ENCODE peak calls at places on chromosomes 11 and 22, in ten cellular contexts. Q, G, U, W, E, P, M, L, R and D are unnamed samples.

GRCh38 chr11:88849368-88849767 is 216.4 kb downstream of the GRM5 start:
- DNase-seq in Q (no peak), G (no peak), U (no peak), W (peak), E (peak), P (no peak), M (no peak), L (peak), R (peak), D (no peak)

GRCh38 chr11:106384429-106384828 is 307.0 kb downstream of the AASDHPPT start:
- DNase-seq in Q (no peak), G (no peak), U (no peak), W (no peak), E (no peak), P (no peak), M (no peak), L (no peak), R (no peak), D (no peak)

GRCh38 chr11:129694966-129695365 is 120.7 kb upstream of the TMEM45B start:
- DNase-seq in Q (no peak), G (no peak), U (no peak), W (no peak), E (peak), P (no peak), M (no peak), L (no peak), R (no peak), D (no peak)

GRCh38 chr11:128379587-128380279 is 207.6 kb downstream of the ETS1 start:
- DNase-seq in Q (no peak), G (no peak), U (no peak), W (no peak), E (peak), P (no peak), M (no peak), L (no peak), R (no peak), D (no peak)

GRCh38 chr11:17063171-17064002 is 14.1 kb downstream of the RPS13 start:
- DNase-seq in Q (no peak), G (no peak), U (peak), W (peak), E (peak), P (peak), M (peak), L (peak), R (peak), D (peak)

GRCh38 chr22:49853981-49854791 is 542 bp downstream of the ZBED4 start:
- DNase-seq in Q (no peak), G (peak), U (no peak), W (no peak), E (no peak), P (peak), M (peak), L (peak), R (peak), D (peak)

GRCh38 chr11:125073616-125074483 is 10.7 kb downstream of the SLC37A2 start:
- DNase-seq in Q (no peak), G (no peak), U (no peak), W (no peak), E (no peak), P (no peak), M (peak), L (no peak), R (no peak), D (no peak)

GRCh38 chr11:76735841-76736240 is 47.3 kb upstream of the TSKU start:
- DNase-seq in Q (no peak), G (no peak), U (no peak), W (no peak), E (no peak), P (no peak), M (no peak), L (no peak), R (no peak), D (no peak)

GRCh38 chr11:74004694-74005615 is 3.9 kb downstream of the UCP3 start:
- DNase-seq in Q (no peak), G (no peak), U (no peak), W (no peak), E (no peak), P (no peak), M (no peak), L (no peak), R (no peak), D (no peak)

GRCh38 chr22:49369726-49370717 is 457.7 kb downstream of the BRD1 start:
- DNase-seq in Q (no peak), G (peak), U (peak), W (no peak), E (no peak), P (no peak), M (no peak), L (no peak), R (no peak), D (no peak)

GRCh38 chr11:10382518-10382917 is 72.5 kb upstream of the AMPD3 start:
- DNase-seq in Q (no peak), G (no peak), U (peak), W (no peak), E (no peak), P (peak), M (no peak), L (no peak), R (no peak), D (no peak)

GRCh38 chr11:119374632-119375394 is 6.7 kb downstream of the USP2 start:
- DNase-seq in Q (no peak), G (peak), U (no peak), W (no peak), E (no peak), P (no peak), M (no peak), L (no peak), R (peak), D (no peak)

GRCh38 chr11:75263944-75264349 is 23.4 kb downstream of the TPBGL start:
- DNase-seq in Q (no peak), G (peak), U (no peak), W (no peak), E (peak), P (no peak), M (no peak), L (peak), R (no peak), D (peak)

GRCh38 chr11:64644348-64645242 is 53.6 kb downstream of the SLC22A12 start:
- DNase-seq in Q (no peak), G (no peak), U (peak), W (no peak), E (no peak), P (no peak), M (no peak), L (no peak), R (no peak), D (no peak)

GRCh38 chr11:121615506-121615905 is 162.7 kb upstream of the SORL1-AS1 start:
- DNase-seq in Q (no peak), G (no peak), U (no peak), W (no peak), E (peak), P (no peak), M (no peak), L (peak), R (peak), D (no peak)

GRCh38 chr22:27331526-27332281 is 469.9 kb downstream of the MN1 start:
- DNase-seq in Q (no peak), G (peak), U (peak), W (peak), E (peak), P (peak), M (no peak), L (peak), R (no peak), D (peak)

GRCh38 chr11:42536961-42537360 is 774.8 kb upstream of the API5 start:
- DNase-seq in Q (no peak), G (no peak), U (no peak), W (no peak), E (peak), P (no peak), M (no peak), L (no peak), R (no peak), D (no peak)

GRCh38 chr11:47177229-47177845 is 658 bp upstream of the ARFGAP2 start:
- DNase-seq in Q (no peak), G (no peak), U (peak), W (peak), E (peak), P (peak), M (no peak), L (peak), R (peak), D (no peak)

GRCh38 chr11:2789791-2790580 is 90.2 kb upstream of the KCNQ1OT1 start:
- DNase-seq in Q (no peak), G (peak), U (peak), W (no peak), E (no peak), P (no peak), M (peak), L (no peak), R (no peak), D (peak)

GRCh38 chr11:22828373-22828772 is 1.2 kb downstream of the SVIP start:
- DNase-seq in Q (no peak), G (no peak), U (no peak), W (no peak), E (no peak), P (no peak), M (no peak), L (no peak), R (no peak), D (no peak)

GRCh38 chr11:77191823-77192495 is 63.9 kb downstream of the MYO7A start:
- DNase-seq in Q (no peak), G (peak), U (peak), W (no peak), E (peak), P (peak), M (peak), L (peak), R (no peak), D (peak)

GRCh38 chr11:128359515-128359914 is 227.8 kb downstream of the ETS1 start:
- DNase-seq in Q (no peak), G (no peak), U (no peak), W (no peak), E (no peak), P (no peak), M (no peak), L (peak), R (peak), D (no peak)

GRCh38 chr11:114705280-114706024 is 27.1 kb downstream of the NXPE2 start:
- DNase-seq in Q (no peak), G (peak), U (no peak), W (no peak), E (no peak), P (no peak), M (no peak), L (no peak), R (no peak), D (peak)

GRCh38 chr22:45969801-45970464 is 7.0 kb downstream of the WNT7B start:
- DNase-seq in Q (no peak), G (no peak), U (no peak), W (no peak), E (no peak), P (no peak), M (no peak), L (no peak), R (no peak), D (no peak)

GRCh38 chr11:15673408-15673811 is 558.7 kb downstream of the INSC start:
- DNase-seq in Q (no peak), G (no peak), U (no peak), W (no peak), E (no peak), P (no peak), M (no peak), L (no peak), R (no peak), D (no peak)

GRCh38 chr11:68962527-68963250 is 18.1 kb downstream of the MRGPRD start:
- DNase-seq in Q (no peak), G (peak), U (no peak), W (no peak), E (no peak), P (no peak), M (peak), L (no peak), R (no peak), D (peak)

GRCh38 chr11:78722786-78723185 is 148.1 kb upstream of the NARS2 start:
- DNase-seq in Q (no peak), G (no peak), U (no peak), W (no peak), E (peak), P (no peak), M (no peak), L (peak), R (no peak), D (no peak)

GRCh38 chr22:38262051-38262795 is 10.6 kb downstream of the TMEM184B start:
- DNase-seq in Q (no peak), G (no peak), U (peak), W (no peak), E (peak), P (peak), M (peak), L (no peak), R (no peak), D (no peak)

GRCh38 chr22:29341056-29341848 is 25.8 kb upstream of the RASL10A start:
- DNase-seq in Q (no peak), G (no peak), U (no peak), W (no peak), E (no peak), P (no peak), M (no peak), L (no peak), R (no peak), D (no peak)

GRCh38 chr22:30600925-30601324 is 6.0 kb upstream of the TCN2 start:
- DNase-seq in Q (no peak), G (no peak), U (no peak), W (no peak), E (no peak), P (no peak), M (no peak), L (no peak), R (no peak), D (no peak)

GRCh38 chr22:22342697-22343602 is 98.4 kb downstream of the VPREB1 start:
- DNase-seq in Q (no peak), G (peak), U (peak), W (no peak), E (peak), P (peak), M (peak), L (no peak), R (no peak), D (peak)

GRCh38 chr11:102989379-102990047 is 34.0 kb upstream of the MMP13 start:
- DNase-seq in Q (no peak), G (no peak), U (no peak), W (peak), E (no peak), P (no peak), M (no peak), L (peak), R (peak), D (no peak)

GRCh38 chr11:80727315-80727714 is 1286.5 kb upstream of the TENM4 start:
- DNase-seq in Q (no peak), G (no peak), U (peak), W (no peak), E (peak), P (peak), M (no peak), L (no peak), R (no peak), D (peak)

GRCh38 chr11:117950999-117951961 is 22.1 kb upstream of the TMPRSS13 start:
- DNase-seq in Q (no peak), G (no peak), U (no peak), W (no peak), E (no peak), P (no peak), M (no peak), L (no peak), R (no peak), D (no peak)

GRCh38 chr11:18789942-18790341 is 1.7 kb downstream of the PTPN5 start:
- DNase-seq in Q (no peak), G (no peak), U (no peak), W (no peak), E (no peak), P (no peak), M (no peak), L (no peak), R (no peak), D (no peak)

GRCh38 chr11:64742087-64742939 is 1.6 kb downstream of the RASGRP2 start:
- DNase-seq in Q (no peak), G (peak), U (peak), W (no peak), E (no peak), P (no peak), M (no peak), L (no peak), R (no peak), D (no peak)

GRCh38 chr11:69394902-69395690 is 86.4 kb upstream of the LINC01488 start:
- DNase-seq in Q (no peak), G (peak), U (no peak), W (no peak), E (no peak), P (no peak), M (no peak), L (no peak), R (no peak), D (no peak)

GRCh38 chr22:39368402-39368801 is 18.6 kb downstream of the SYNGR1 start:
- DNase-seq in Q (no peak), G (no peak), U (no peak), W (no peak), E (no peak), P (no peak), M (no peak), L (no peak), R (no peak), D (no peak)

DNA sequence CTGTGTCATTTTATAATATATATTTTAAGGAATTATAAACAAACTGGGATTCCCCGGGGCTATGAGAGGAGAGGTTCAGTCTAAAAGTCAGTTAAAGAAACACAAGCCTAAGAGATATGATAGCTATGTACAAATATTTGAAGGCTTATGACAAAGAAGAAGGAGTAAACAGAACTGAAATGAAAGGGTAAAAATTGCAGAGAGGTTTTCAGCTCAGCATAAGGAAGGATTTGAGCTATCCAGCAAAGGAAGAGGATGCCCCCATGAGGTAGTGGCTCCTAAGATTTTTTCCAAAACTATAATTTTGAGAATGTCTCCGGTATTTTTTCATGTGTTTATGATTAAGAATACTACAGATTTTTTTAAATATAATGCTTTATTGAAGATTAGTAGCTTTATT is 57.9 kb upstream of the ANGPTL5 start:
- DNase-seq in Q (no peak), G (no peak), U (no peak), W (peak), E (no peak), P (no peak), M (no peak), L (peak), R (peak), D (no peak)
- TF ChIP-seq CTCF in Q (no peak), G (no peak), U (no peak), W (peak), E (no peak), P (no peak), M (no peak), L (peak), R (peak), D (no peak)

DNA sequence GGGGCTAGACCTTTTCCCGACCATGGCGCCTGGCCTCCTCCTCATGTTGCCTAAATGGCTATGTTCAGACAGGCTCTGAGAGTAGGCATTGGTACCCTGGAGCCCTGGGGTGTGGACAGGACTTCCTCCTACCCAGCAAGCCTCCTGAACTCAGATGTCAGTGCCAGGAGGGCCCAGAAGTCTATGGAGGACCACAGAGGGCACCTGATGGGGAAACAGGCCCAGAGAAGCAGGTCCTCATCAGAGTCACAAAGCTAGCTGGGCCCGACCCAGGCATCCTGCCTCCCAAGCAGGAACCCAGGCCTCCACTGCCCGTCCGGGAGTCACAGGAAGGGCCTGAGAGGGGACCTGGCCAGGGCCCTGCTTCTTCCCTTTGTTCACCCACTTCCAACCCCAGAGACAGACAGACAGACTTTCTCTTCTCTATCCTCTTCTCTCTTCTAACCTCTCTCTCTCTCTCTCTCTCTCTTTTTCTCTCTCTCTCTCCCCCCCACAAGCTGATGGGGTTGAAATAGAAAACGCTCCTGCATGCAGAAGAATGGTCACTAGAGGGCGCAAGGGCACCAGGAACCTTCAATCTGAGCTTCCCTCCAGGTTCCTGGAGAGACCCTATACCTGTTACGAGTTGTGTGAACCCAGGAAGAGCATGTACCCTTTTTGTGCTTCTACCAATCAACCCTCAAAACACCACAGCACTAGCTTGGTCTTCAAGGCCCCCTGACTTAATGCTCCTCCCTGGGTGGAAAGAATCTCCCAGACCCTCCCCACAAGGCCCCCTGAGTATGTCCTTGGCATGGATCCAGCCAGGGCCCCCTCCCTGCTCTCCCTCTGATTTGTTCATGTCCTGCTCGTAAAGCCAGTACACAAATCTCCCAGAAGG is 27.1 kb downstream of the ARAP1 start:
- DNase-seq in Q (no peak), G (peak), U (peak), W (peak), E (peak), P (peak), M (no peak), L (peak), R (peak), D (peak)
- TF ChIP-seq CTCF in Q (peak), G (peak), U (peak), W (peak), E (peak), P (peak), M (peak), L (peak), R (peak), D (peak)

GRCh38 chr11:66912963-66913362 is 45.2 kb downstream of the PC start:
- DNase-seq in Q (no peak), G (no peak), U (no peak), W (no peak), E (no peak), P (no peak), M (no peak), L (no peak), R (no peak), D (no peak)
- TF ChIP-seq CTCF in Q (no peak), G (no peak), U (no peak), W (no peak), E (no peak), P (no peak), M (no peak), L (no peak), R (no peak), D (no peak)

GRCh38 chr11:60836866-60837510 is 4.9 kb upstream of the CCDC86 start:
- DNase-seq in Q (no peak), G (no peak), U (no peak), W (no peak), E (no peak), P (no peak), M (no peak), L (no peak), R (no peak), D (no peak)

GRCh38 chr11:60840711-60841430 is 1.0 kb upstream of the CCDC86 start:
- DNase-seq in Q (no peak), G (no peak), U (no peak), W (peak), E (no peak), P (no peak), M (no peak), L (peak), R (peak), D (no peak)

GRCh38 chr11:60834742-60835141 is 7.2 kb upstream of the CCDC86 start:
- DNase-seq in Q (no peak), G (no peak), U (no peak), W (no peak), E (no peak), P (no peak), M (no peak), L (no peak), R (no peak), D (no peak)

GRCh38 chr11:60835472-60835871 is 6.4 kb upstream of the CCDC86 start:
- DNase-seq in Q (no peak), G (no peak), U (no peak), W (peak), E (peak), P (no peak), M (no peak), L (peak), R (no peak), D (no peak)

DNA sequence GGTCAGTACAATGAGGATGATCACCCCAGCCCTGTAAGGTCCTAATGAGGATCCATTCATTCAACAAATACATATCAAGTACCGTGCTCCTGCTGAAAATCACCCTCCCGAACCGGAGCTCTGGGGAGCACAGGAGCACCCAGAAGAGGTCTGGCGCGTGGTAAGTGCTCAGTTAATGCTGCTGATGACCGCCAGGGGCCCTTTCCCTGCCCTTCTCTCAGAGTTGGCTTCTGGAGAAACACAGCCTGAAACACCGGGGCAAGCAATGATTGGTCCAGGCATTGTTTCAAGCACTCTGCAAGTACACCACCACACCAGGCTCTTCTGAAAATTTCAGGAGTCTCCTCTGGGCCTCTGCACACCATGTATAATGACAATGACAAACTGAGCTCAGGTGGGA is 3.8 kb upstream of the CCDC86 start:
- DNase-seq in Q (no peak), G (no peak), U (peak), W (no peak), E (no peak), P (no peak), M (no peak), L (peak), R (no peak), D (no peak)
- TF ChIP-seq CTCF in Q (no peak), G (no peak), U (peak), W (peak), E (no peak), P (no peak), M (no peak), L (peak), R (peak), D (peak)

GRCh38 chr11:90309693-90310092 is 86.8 kb upstream of the CHORDC1 start:
- DNase-seq in Q (no peak), G (no peak), U (no peak), W (no peak), E (no peak), P (no peak), M (no peak), L (no peak), R (no peak), D (no peak)

GRCh38 chr11:90310210-90310609 is 87.4 kb upstream of the CHORDC1 start:
- DNase-seq in Q (no peak), G (no peak), U (no peak), W (no peak), E (no peak), P (no peak), M (no peak), L (no peak), R (no peak), D (no peak)
- TF ChIP-seq CTCF in Q (no peak), G (peak), U (no peak), W (no peak), E (no peak), P (no peak), M (no peak), L (no peak), R (no peak), D (no peak)

GRCh38 chr11:71372693-71373657 is 75.2 kb downstream of the DHCR7 start:
- DNase-seq in Q (no peak), G (no peak), U (no peak), W (peak), E (peak), P (peak), M (no peak), L (peak), R (peak), D (no peak)
- TF ChIP-seq CTCF in Q (no peak), G (peak), U (no peak), W (peak), E (peak), P (peak), M (peak), L (peak), R (peak), D (peak)